ENCODE peak calls at places on chromosomes 16 and 17, in six cellular contexts. G is breast epithelium, C is K562, J is HCT116, L is esophagus squamous epithelium, V is ovary. R is an unnamed sample.

GRCh38 chr17:31803494-31804213 is 55.4 kb downstream of the COPRS start:
- DNase-seq in J (no peak), L (no peak), V (no peak), C (no peak), G (no peak), R (no peak)

GRCh38 chr17:9959377-9959981 is 54.4 kb upstream of the RCVRN start:
- DNase-seq in V (peak; percentile 60), C (peak; percentile 42), G (peak; percentile 15), L (no peak), J (peak; percentile 28), R (no peak)

GRCh38 chr17:15917439-15918027 is 27.4 kb upstream of the ADORA2B start:
- DNase-seq in V (no peak), G (no peak), J (no peak), C (no peak), L (no peak), R (no peak)

GRCh38 chr17:3835410-3836229 is 10.4 kb downstream of the NCBP3 start:
- DNase-seq in V (no peak), G (no peak), C (no peak), L (no peak), J (no peak), R (no peak)

GRCh38 chr17:17176341-17176740 is 29.8 kb downstream of the PLD6 start:
- DNase-seq in L (no peak), C (no peak), J (no peak), G (no peak), V (no peak), R (no peak)

GRCh38 chr16:75075688-75076268 is 40.8 kb downstream of the LDHD start:
- DNase-seq in J (no peak), G (no peak), L (no peak), V (no peak), C (no peak), R (no peak)

GRCh38 chr17:76000016-76000754 is 470 bp upstream of the CDK3 start:
- DNase-seq in V (no peak), C (peak; percentile 80), G (no peak), J (peak; percentile 33), L (no peak), R (no peak)

GRCh38 chr17:78817123-78817522 is 23.5 kb downstream of the USP36 start:
- DNase-seq in C (no peak), G (no peak), V (no peak), L (no peak), J (no peak), R (no peak)

GRCh38 chr17:75908201-75908600 is 3.5 kb upstream of the MRPL38 start:
- DNase-seq in L (no peak), V (no peak), C (no peak), G (no peak), J (no peak), R (no peak)

GRCh38 chr16:72939247-72939646 is 108.7 kb downstream of the ZFHX3 start:
- DNase-seq in C (no peak), V (no peak), L (no peak), J (no peak), G (no peak), R (peak; percentile 53)
- TF ChIP-seq CTCF in C (no peak), V (no peak), L (no peak), J (no peak), G (no peak), R (no peak)

DNA sequence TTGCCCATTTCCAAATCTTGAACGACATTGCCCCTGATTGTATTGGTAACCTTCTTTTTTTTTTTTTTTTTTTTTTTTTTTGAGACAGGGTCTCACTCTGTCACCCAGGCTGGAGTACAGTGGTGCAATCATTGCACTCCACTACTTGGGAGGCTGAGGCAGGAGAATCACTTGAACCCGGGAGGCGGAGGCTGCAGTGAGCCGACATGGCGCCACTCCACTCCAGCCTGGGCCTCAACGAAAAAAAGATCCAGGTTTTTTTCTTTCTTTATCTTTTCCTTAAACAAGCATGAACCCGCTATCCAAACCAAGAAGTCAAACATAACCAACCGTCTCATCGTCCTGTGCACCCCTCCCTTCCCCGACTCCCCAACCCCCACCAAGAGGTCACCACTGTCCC is 47.6 kb upstream of the RPH3AL start:
- DNase-seq in G (no peak), V (no peak), J (no peak), L (no peak), C (no peak), R (no peak)
- TF ChIP-seq POLR2A in G (no peak), V (no peak), J (no peak), L (no peak), C (no peak), R (no peak)

GRCh38 chr17:73155410-73156165 is 9.2 kb upstream of the SSTR2 start:
- DNase-seq in V (no peak), C (no peak), L (no peak), J (no peak), G (no peak), R (no peak)

GRCh38 chr17:73156166-73156840 is 8.5 kb upstream of the SSTR2 start:
- DNase-seq in J (peak; percentile 23), C (peak; percentile 71), L (no peak), V (peak; percentile 72), G (peak; percentile 63), R (peak; percentile 88)

GRCh38 chr17:73148540-73149334 is 16.1 kb upstream of the SSTR2 start:
- DNase-seq in G (no peak), J (no peak), V (no peak), L (no peak), C (no peak), R (no peak)

GRCh38 chr17:73156887-73157870 is 7.6 kb upstream of the SSTR2 start:
- DNase-seq in J (no peak), G (no peak), C (no peak), L (no peak), V (no peak), R (no peak)

GRCh38 chr17:73151888-73152633 is 12.7 kb upstream of the SSTR2 start:
- DNase-seq in J (no peak), C (no peak), V (no peak), G (no peak), L (no peak), R (no peak)
- H3K27ac ChIP-seq in J (no peak overlapping the region), C (no peak overlapping the region), V (no peak overlapping the region), G (no peak overlapping the region), L (no peak overlapping the region), R (no peak overlapping the region)

GRCh38 chr16:85173981-85174751 is 61.9 kb upstream of the CIBAR2 start:
- DNase-seq in J (peak; percentile 33), G (no peak), C (peak; percentile 30), L (no peak), V (peak; percentile 64), R (peak; percentile 82)

GRCh38 chr16:85172465-85173071 is 60.3 kb upstream of the CIBAR2 start:
- DNase-seq in V (no peak), C (peak; percentile 65), J (peak; percentile 65), G (no peak), L (no peak), R (no peak)

GRCh38 chr16:85171809-85172464 is 59.7 kb upstream of the CIBAR2 start:
- DNase-seq in V (no peak), C (peak; percentile 93), G (no peak), J (no peak), L (no peak), R (no peak)

GRCh38 chr16:85174871-85175723 is 62.8 kb upstream of the CIBAR2 start:
- DNase-seq in G (no peak), C (no peak), L (no peak), J (no peak), V (no peak), R (no peak)

GRCh38 chr16:85173077-85173980 is 61.1 kb upstream of the CIBAR2 start:
- DNase-seq in J (peak; percentile 34), L (no peak), V (peak; percentile 81), G (no peak), C (peak; percentile 86), R (peak; percentile 91)
- TF ChIP-seq CTCF in J (peak; percentile 32), L (no peak), V (no peak), G (no peak), C (peak; percentile 59), R (no peak)